ENCODE peak calls at places on chromosomes 2 and 18, in ten cellular contexts. A, Q, T, L, Z, S, H, I, M and K are unnamed samples.

GRCh38 chr2:231905026-231905425 is 21.2 kb downstream of the NPPC start:
- DNase-seq in A (no peak), Q (no peak), T (no peak), L (no peak), Z (no peak), S (no peak), H (no peak), I (no peak), M (no peak), K (no peak)

GRCh38 chr2:67867735-67868134 is 195.1 kb downstream of the C1D start:
- DNase-seq in A (no peak), Q (no peak), T (no peak), L (no peak), Z (no peak), S (no peak), H (no peak), I (no peak), M (no peak), K (peak)

GRCh38 chr2:240298803-240299709 is 136.4 kb upstream of the GPC1 start:
- DNase-seq in A (peak), Q (no peak), T (no peak), L (no peak), Z (no peak), S (no peak), H (no peak), I (no peak), M (no peak), K (no peak)

GRCh38 chr2:156356006-156356764 is 23.7 kb upstream of the NR4A2 start:
- DNase-seq in A (no peak), Q (peak), T (no peak), L (no peak), Z (no peak), S (no peak), H (no peak), I (peak), M (no peak), K (peak)

GRCh38 chr2:201358684-201359083 is 1.5 kb upstream of the FLACC1 start:
- DNase-seq in A (no peak), Q (peak), T (peak), L (no peak), Z (no peak), S (no peak), H (peak), I (peak), M (no peak), K (peak)

GRCh38 chr2:217445726-217446125 is 557.1 kb downstream of the TNS1 start:
- DNase-seq in A (no peak), Q (no peak), T (no peak), L (no peak), Z (no peak), S (no peak), H (no peak), I (no peak), M (no peak), K (no peak)

GRCh38 chr2:9656270-9656766 is 25.5 kb upstream of the YWHAQ start:
- DNase-seq in A (no peak), Q (peak), T (peak), L (no peak), Z (no peak), S (no peak), H (peak), I (peak), M (no peak), K (peak)

GRCh38 chr2:207632575-207633492 is 7.6 kb upstream of the METTL21A start:
- DNase-seq in A (no peak), Q (peak), T (no peak), L (no peak), Z (no peak), S (no peak), H (peak), I (peak), M (no peak), K (peak)

GRCh38 chr2:66641685-66642084 is 206.8 kb downstream of the MEIS1 start:
- DNase-seq in A (no peak), Q (no peak), T (no peak), L (no peak), Z (no peak), S (no peak), H (no peak), I (no peak), M (no peak), K (no peak)

GRCh38 chr18:33020877-33021276 is 248.1 kb upstream of the KLHL14 start:
- DNase-seq in A (no peak), Q (no peak), T (no peak), L (no peak), Z (peak), S (no peak), H (no peak), I (no peak), M (no peak), K (no peak)

GRCh38 chr2:105875241-105875640 is 130.5 kb downstream of the NCK2 start:
- DNase-seq in A (no peak), Q (no peak), T (no peak), L (peak), Z (no peak), S (no peak), H (no peak), I (no peak), M (peak), K (no peak)